ENCODE peak calls at places on chromosomes 3 and 15, in seven cellular contexts. P is foreskin fibroblast; C is heart left ventricle; E is CD4-positive, alpha-beta T cell; X is cardiac muscle cell; V is brain microvascular endothelial cell; Z is osteocyte. Y is an unnamed sample.

GRCh38 chr3:128274837-128275236 is 121.6 kb downstream of the EEFSEC start:
- DNase-seq in P (peak; percentile 73), C (no peak), E (no peak), X (peak; percentile 91), V (peak; percentile 88), Z (peak; percentile 78), Y (no peak)

GRCh38 chr3:50184242-50184978 is 7.0 kb upstream of the GNAT1 start:
- DNase-seq in P (no peak), C (no peak), E (no peak), X (no peak), V (no peak), Z (no peak), Y (no peak)

GRCh38 chr3:194352631-194353290 is 1.6 kb upstream of the CPN2 start:
- DNase-seq in P (no peak), C (no peak), E (no peak), X (no peak), V (no peak), Z (no peak), Y (no peak)

GRCh38 chr3:158821847-158822246 is 20.0 kb downstream of the MFSD1 start:
- DNase-seq in P (no peak), C (no peak), E (no peak), X (no peak), V (no peak), Z (no peak), Y (no peak)

GRCh38 chr15:52790166-52790708 is at the start of gene ONECUT1:
- DNase-seq in P (peak; percentile 67), C (no peak), E (no peak), X (peak; percentile 61), V (no peak), Z (no peak), Y (no peak)

GRCh38 chr3:52014613-52015012 is 18.9 kb upstream of the RPL29 start:
- DNase-seq in P (peak; percentile 39), C (no peak), E (no peak), X (no peak), V (no peak), Z (no peak), Y (no peak)

GRCh38 chr15:68114356-68114755 is 60.2 kb downstream of the PIAS1 start:
- DNase-seq in P (peak; percentile 18), C (no peak), E (no peak), X (peak; percentile 33), V (no peak), Z (no peak), Y (no peak)

GRCh38 chr15:75532413-75533250 is 46.5 kb downstream of the PTPN9 start:
- DNase-seq in P (peak; percentile 88), C (peak; percentile 70), E (no peak), X (peak; percentile 80), V (peak; percentile 67), Z (no peak), Y (peak; percentile 41)

GRCh38 chr15:100596792-100597191 is 5.2 kb downstream of the LINS1 start:
- DNase-seq in P (no peak), C (peak; percentile 24), E (peak; percentile 75), X (peak; percentile 54), V (no peak), Z (no peak), Y (no peak)

GRCh38 chr15:82641129-82641798 is 5.9 kb downstream of the CPEB1 start:
- DNase-seq in P (no peak), C (no peak), E (no peak), X (no peak), V (no peak), Z (no peak), Y (no peak)

GRCh38 chr3:87488725-87489124 is 212.3 kb upstream of the POU1F1 start:
- DNase-seq in P (peak; percentile 85), C (no peak), E (no peak), X (no peak), V (no peak), Z (no peak), Y (no peak)

GRCh38 chr3:38690185-38690584 is 40.7 kb upstream of the SCN5A start:
- DNase-seq in P (peak; percentile 12), C (no peak), E (no peak), X (no peak), V (no peak), Z (no peak), Y (no peak)

GRCh38 chr15:31776039-31776438 is 254.3 kb upstream of the CHRNA7 start:
- DNase-seq in P (no peak), C (no peak), E (no peak), X (no peak), V (no peak), Z (no peak), Y (no peak)

GRCh38 chr15:91885714-91886265 is 32.3 kb downstream of the SLCO3A1 start:
- DNase-seq in P (no peak), C (no peak), E (no peak), X (peak; percentile 13), V (no peak), Z (no peak), Y (no peak)

GRCh38 chr3:110420158-110420641 is 651.4 kb upstream of the NECTIN3 start:
- DNase-seq in P (peak; percentile 86), C (no peak), E (no peak), X (peak; percentile 82), V (peak; percentile 49), Z (no peak), Y (peak; percentile 44)

GRCh38 chr3:19959505-19959904 is 12.6 kb downstream of the RAB5A start:
- DNase-seq in P (no peak), C (no peak), E (no peak), X (no peak), V (no peak), Z (no peak), Y (no peak)

GRCh38 chr15:74937226-74937601 is 659 bp downstream of the COX5A start:
- DNase-seq in P (no peak), C (no peak), E (no peak), X (no peak), V (no peak), Z (no peak), Y (no peak)

GRCh38 chr3:157531771-157532170 is 28.6 kb upstream of the VEPH1 start:
- DNase-seq in P (peak; percentile 32), C (no peak), E (no peak), X (peak; percentile 43), V (no peak), Z (no peak), Y (no peak)

GRCh38 chr3:153219147-153219546 is 57.1 kb downstream of the RAP2B start:
- DNase-seq in P (peak; percentile 42), C (no peak), E (no peak), X (peak; percentile 27), V (no peak), Z (no peak), Y (no peak)

GRCh38 chr3:38576131-38577088 is 73.1 kb downstream of the SCN5A start:
- DNase-seq in P (no peak), C (peak; percentile 11), E (no peak), X (no peak), V (no peak), Z (peak; percentile 77), Y (no peak)

GRCh38 chr3:174120997-174121396 is 723.5 kb downstream of the NLGN1 start:
- DNase-seq in P (no peak), C (no peak), E (no peak), X (no peak), V (no peak), Z (no peak), Y (no peak)

GRCh38 chr15:93209690-93210425 is 120.8 kb upstream of the RGMA start:
- DNase-seq in P (no peak), C (no peak), E (no peak), X (no peak), V (no peak), Z (no peak), Y (no peak)

GRCh38 chr3:41498847-41499246 is 299.5 kb downstream of the CTNNB1 start:
- DNase-seq in P (no peak), C (no peak), E (no peak), X (no peak), V (no peak), Z (no peak), Y (no peak)

DNA sequence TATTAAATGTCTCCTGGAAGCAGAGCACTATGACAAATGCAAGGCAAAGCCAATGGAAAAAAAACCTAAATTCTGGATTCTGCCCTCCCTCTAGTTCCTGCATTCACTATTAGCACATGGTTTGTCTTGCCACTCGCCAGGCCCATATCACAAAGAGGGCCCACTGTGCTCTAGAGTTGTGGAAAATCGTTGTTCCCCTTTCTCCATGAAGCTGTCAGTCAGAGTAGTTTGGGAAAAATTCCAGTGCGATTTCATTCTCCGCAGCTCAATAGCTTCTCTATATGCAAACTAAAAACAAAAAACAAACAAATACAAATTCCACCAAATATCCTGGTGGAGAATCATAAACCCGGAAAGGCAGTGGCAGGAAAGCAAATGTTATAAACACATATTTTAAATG is 77.3 kb downstream of the RORA start:
- DNase-seq in P (no peak), C (no peak), E (no peak), X (no peak), V (no peak), Z (no peak), Y (no peak)
- TF ChIP-seq CTCF in P (no peak), C (no peak), E (no peak), X (no peak), V (no peak), Z (no peak), Y (no peak)

GRCh38 chr3:156339491-156339890 is 215.4 kb downstream of the SSR3 start:
- DNase-seq in P (no peak), C (no peak), E (no peak), X (no peak), V (no peak), Z (no peak), Y (no peak)

GRCh38 chr3:156341324-156341723 is 213.6 kb downstream of the SSR3 start:
- DNase-seq in P (no peak), C (no peak), E (no peak), X (no peak), V (no peak), Z (no peak), Y (no peak)

GRCh38 chr3:156341831-156342416 is 213.0 kb downstream of the SSR3 start:
- DNase-seq in P (no peak), C (no peak), E (no peak), X (no peak), V (no peak), Z (no peak), Y (no peak)
- TF ChIP-seq CTCF in P (no peak), C (no peak), E (no peak), X (no peak), V (peak; percentile 7), Z (no peak), Y (no peak)

GRCh38 chr3:116291141-116291540 is 154.1 kb downstream of the LSAMP start:
- DNase-seq in P (no peak), C (no peak), E (no peak), X (no peak), V (no peak), Z (no peak), Y (no peak)
- TF ChIP-seq CTCF in P (no peak), C (no peak), E (no peak), X (no peak), V (no peak), Z (no peak), Y (no peak)

DNA sequence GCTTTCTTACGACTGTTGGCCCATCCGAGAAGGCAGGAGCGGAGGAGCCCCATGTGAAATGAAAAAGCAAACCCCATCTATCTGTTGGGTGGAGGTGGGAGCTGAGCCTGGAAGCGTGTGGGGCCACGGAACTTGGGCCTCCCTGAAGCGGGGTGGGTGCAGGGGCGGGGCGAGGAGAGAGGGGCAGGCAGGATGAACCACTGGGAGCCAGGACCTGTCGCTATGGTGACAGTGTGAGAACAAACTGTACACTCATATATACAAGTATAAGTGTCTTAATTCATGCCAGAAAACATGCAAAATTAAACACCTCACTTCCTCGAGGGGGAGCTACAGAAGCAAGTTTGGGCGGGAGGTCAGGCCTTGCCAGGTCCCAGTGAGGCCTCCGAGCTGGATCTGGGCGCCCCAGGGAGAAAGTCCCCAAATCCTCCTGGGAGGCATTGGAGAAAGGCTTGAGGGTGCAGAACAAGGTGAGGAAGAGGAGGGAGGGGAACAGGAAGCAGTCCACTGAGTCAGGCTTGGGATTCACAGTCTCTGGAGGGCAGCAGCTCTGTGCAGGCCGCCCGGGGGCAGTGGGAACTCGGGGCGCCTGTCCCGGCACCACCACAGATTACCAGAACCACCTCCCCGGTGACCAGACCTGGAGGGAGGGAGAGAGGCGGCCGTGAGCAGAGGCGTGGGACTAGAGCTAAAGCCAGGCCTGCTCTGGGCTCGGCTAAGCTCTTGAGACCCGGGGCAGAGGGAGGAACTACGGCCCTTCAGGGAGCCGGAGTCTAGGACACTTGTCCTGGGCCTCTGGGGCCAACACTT is 34.8 kb downstream of the RBPMS2 start:
- DNase-seq in P (peak; percentile 71), C (peak; percentile 72), E (no peak), X (peak; percentile 86), V (peak; percentile 42), Z (no peak), Y (no peak)
- TF ChIP-seq CTCF in P (peak; percentile 11), C (peak; percentile 46), E (no peak), X (peak; percentile 40), V (peak; percentile 40), Z (peak; percentile 17), Y (no peak)

Y was measured in AG09319.